ENCODE peak calls at places on chromosomes 16 and 17, in five cellular contexts. R is Ammon's horn, Z is K562, P is HFFc6, U is hepatic stellate cell. T is an unnamed sample.
A peak's percentile ranks its signal among the peaks of the same experiment; 100 is the strongest.

GRCh38 chr17:72381597-72382397 is 261.0 kb downstream of the SOX9 start:
- DNase-seq in P (no peak), Z (no peak), R (no peak), U (no peak), T (no peak)

GRCh38 chr17:16104189-16104588 is 104.6 kb downstream of the TTC19 start:
- DNase-seq in P (no peak), R (no peak), Z (no peak), U (no peak), T (no peak)

GRCh38 chr17:19470529-19471261 is 59.7 kb downstream of the RNF112 start:
- DNase-seq in Z (no peak), P (peak; percentile 12), U (peak; percentile 63), R (no peak), T (no peak)

GRCh38 chr16:66007717-66008116 is 358.8 kb upstream of the CDH5 start:
- DNase-seq in P (peak; percentile 58), Z (no peak), U (peak; percentile 70), R (no peak), T (no peak)

GRCh38 chr17:22703204-22703603 is 1010.9 kb downstream of the KCNJ18 start:
- DNase-seq in R (no peak), P (no peak), U (no peak), Z (peak; percentile 25), T (no peak)

GRCh38 chr16:27677300-27677699 is 127.4 kb downstream of the KATNIP start:
- DNase-seq in P (peak; percentile 4), U (peak; percentile 14), R (no peak), Z (no peak), T (no peak)

GRCh38 chr16:35525979-35526590 is 2066.7 kb downstream of the TP53TG3F start:
- DNase-seq in Z (no peak), P (no peak), R (no peak), U (no peak), T (no peak)

GRCh38 chr17:44722254-44722653 is 13.8 kb downstream of the DBF4B start:
- DNase-seq in U (no peak), Z (no peak), R (no peak), P (no peak), T (no peak)

GRCh38 chr17:60573139-60573975 is 26.6 kb upstream of the PPM1D start:
- DNase-seq in U (no peak), Z (no peak), R (no peak), P (peak; percentile 62), T (no peak)

GRCh38 chr16:27867122-27868110 is 196.1 kb downstream of the GSG1L start:
- DNase-seq in U (peak; percentile 81), Z (peak; percentile 93), P (peak; percentile 77), R (peak; percentile 72), T (peak; percentile 54)

GRCh38 chr16:1938316-1938715 is 4.7 kb downstream of the MSRB1 start:
- DNase-seq in P (no peak), R (no peak), U (no peak), Z (no peak), T (no peak)

GRCh38 chr16:68229431-68230175 is 6.3 kb downstream of the ESRP2 start:
- DNase-seq in Z (peak; percentile 59), R (peak; percentile 64), U (peak; percentile 74), P (peak; percentile 72), T (peak; percentile 73)

GRCh38 chr16:56700195-56700594 is 17.9 kb downstream of the MT1X start:
- DNase-seq in P (no peak), U (no peak), Z (no peak), R (no peak), T (no peak)

GRCh38 chr16:8167436-8167835 is 422.9 kb downstream of the TMEM114 start:
- DNase-seq in P (no peak), Z (no peak), U (no peak), R (no peak), T (no peak)

GRCh38 chr17:63694229-63694973 is 5.5 kb downstream of the LIMD2 start:
- DNase-seq in Z (no peak), R (no peak), P (no peak), U (no peak), T (no peak)

GRCh38 chr16:86103320-86103719 is 204.4 kb downstream of the IRF8 start:
- DNase-seq in U (no peak), Z (no peak), R (no peak), P (no peak), T (no peak)

GRCh38 chr17:43416998-43417891 is 18.5 kb downstream of the ARL4D start:
- DNase-seq in Z (no peak), U (peak; percentile 57), P (peak; percentile 37), R (peak; percentile 82), T (peak; percentile 50)

GRCh38 chr16:28843766-28844165 is 2.4 kb downstream of the TUFM start:
- DNase-seq in Z (no peak), P (no peak), U (no peak), R (no peak), T (no peak)

GRCh38 chr16:78436023-78436422 is 336.6 kb downstream of the WWOX start:
- DNase-seq in R (no peak), Z (peak; percentile 33), P (no peak), U (no peak), T (no peak)

GRCh38 chr17:58402047-58402446 is 15.3 kb downstream of the RNF43 start:
- DNase-seq in U (no peak), R (no peak), P (peak; percentile 50), Z (no peak), T (no peak)

GRCh38 chr17:29112780-29113295 is 67.4 kb downstream of the MYO18A start:
- DNase-seq in Z (no peak), P (no peak), U (no peak), R (peak; percentile 69), T (no peak)

GRCh38 chr16:74030000-74030399 is 266.6 kb upstream of the PSMD7 start:
- DNase-seq in Z (no peak), U (no peak), P (no peak), R (no peak), T (no peak)

GRCh38 chr17:59361916-59362810 is 30.7 kb downstream of the YPEL2 start:
- DNase-seq in P (peak; percentile 93), Z (no peak), U (peak; percentile 50), R (peak; percentile 48), T (no peak)

GRCh38 chr16:4288148-4288921 is 15.5 kb upstream of the TFAP4 start:
- DNase-seq in Z (peak; percentile 88), R (peak; percentile 81), U (peak; percentile 75), P (peak; percentile 44), T (peak; percentile 67)

GRCh38 chr16:70638814-70639792 is 7.3 kb upstream of the IL34 start:
- DNase-seq in R (peak; percentile 52), P (peak; percentile 75), Z (no peak), U (peak; percentile 82), T (no peak)

GRCh38 chr16:23355106-23355670 is 53.1 kb downstream of the SCNN1B start:
- DNase-seq in P (no peak), U (no peak), Z (no peak), R (no peak), T (no peak)

GRCh38 chr16:22726868-22727267 is 87.1 kb upstream of the HS3ST2 start:
- DNase-seq in Z (no peak), R (no peak), U (no peak), P (no peak), T (no peak)

GRCh38 chr17:15954222-15954621 is 9.3 kb downstream of the ADORA2B start:
- DNase-seq in U (peak; percentile 78), R (no peak), Z (no peak), P (peak; percentile 89), T (peak; percentile 46)

GRCh38 chr16:69709456-69710084 is 16.8 kb downstream of the NQO1 start:
- DNase-seq in P (peak; percentile 64), Z (peak; percentile 74), U (peak; percentile 35), R (peak; percentile 79), T (peak; percentile 69)

GRCh38 chr17:37089998-37090397 is 141.2 kb downstream of the AATF start:
- DNase-seq in Z (no peak), R (no peak), U (no peak), P (no peak), T (no peak)

GRCh38 chr17:1515640-1516402 is 591 bp downstream of the INPP5K start:
- DNase-seq in Z (peak; percentile 79), P (peak; percentile 83), U (peak; percentile 86), R (peak; percentile 71), T (peak; percentile 75)

GRCh38 chr16:85162478-85163277 is 50.4 kb upstream of the CIBAR2 start:
- DNase-seq in R (no peak), Z (no peak), U (peak; percentile 75), P (peak; percentile 77), T (no peak)

GRCh38 chr17:78529871-78530670 is 47.1 kb downstream of the DNAH17 start:
- DNase-seq in P (no peak), U (no peak), R (peak; percentile 37), Z (no peak), T (no peak)

GRCh38 chr16:48499822-48500440 is 110.0 kb downstream of the N4BP1 start:
- DNase-seq in U (peak; percentile 69), P (peak; percentile 79), Z (no peak), R (peak; percentile 75), T (peak; percentile 84)

GRCh38 chr16:3872216-3872895 is 8.2 kb downstream of the CREBBP start:
- DNase-seq in Z (no peak), P (peak; percentile 19), U (no peak), R (no peak), T (no peak)

GRCh38 chr16:66705790-66706505 is 9.4 kb upstream of the CMTM4 start:
- DNase-seq in U (peak; percentile 77), P (peak; percentile 22), Z (no peak), R (peak; percentile 51), T (no peak)

GRCh38 chr17:72297326-72298115 is 176.7 kb downstream of the SOX9 start:
- DNase-seq in U (no peak), R (peak; percentile 48), Z (no peak), P (no peak), T (peak; percentile 33)

GRCh38 chr17:29138184-29138955 is 41.8 kb downstream of the MYO18A start:
- DNase-seq in U (no peak), Z (no peak), R (peak; percentile 36), P (peak; percentile 46), T (no peak)